ENCODE peak calls at places on chromosomes 6 and 20, in six cellular contexts. A is GM12878, G is HepG2, P is WTC11, S is GM23338, U is H1. F is an unnamed sample.

GRCh38 chr20:34997171-34997570 is 41.5 kb downstream of the MYH7B start:
- DNase-seq in A (no peak), G (no peak), P (peak; percentile 79), S (peak; percentile 89), U (no peak), F (no peak)

GRCh38 chr6:167238169-167238693 is 52.9 kb upstream of the UNC93A start:
- DNase-seq in A (no peak), G (peak; percentile 58), P (no peak), S (peak; percentile 58), U (no peak), F (no peak)

GRCh38 chr20:59039233-59039632 is 3.4 kb downstream of the PRELID3B start:
- DNase-seq in A (no peak), G (no peak), P (no peak), S (no peak), U (no peak), F (no peak)

GRCh38 chr6:17714879-17715860 is 8.4 kb upstream of the NUP153 start:
- DNase-seq in A (no peak), G (no peak), P (no peak), S (no peak), U (no peak), F (peak; percentile 73)

GRCh38 chr20:47464380-47465101 is 37.1 kb upstream of the NCOA3 start:
- DNase-seq in A (no peak), G (peak; percentile 100), P (no peak), S (peak; percentile 28), U (no peak), F (no peak)

GRCh38 chr20:33267691-33268090 is 15.3 kb upstream of the BPIFB1 start:
- DNase-seq in A (no peak), G (no peak), P (no peak), S (no peak), U (no peak), F (no peak)

GRCh38 chr6:1124885-1125284 is 187.0 kb upstream of the FOXQ1 start:
- DNase-seq in A (no peak), G (no peak), P (no peak), S (no peak), U (no peak), F (no peak)

GRCh38 chr20:15867899-15868298 is 705.3 kb downstream of the KIF16B start:
- DNase-seq in A (no peak), G (peak; percentile 5), P (peak; percentile 16), S (peak; percentile 27), U (no peak), F (no peak)

GRCh38 chr6:69594405-69594804 is 202.4 kb downstream of the LMBRD1 start:
- DNase-seq in A (no peak), G (no peak), P (no peak), S (no peak), U (no peak), F (no peak)

GRCh38 chr20:34089655-34090324 is 22.3 kb downstream of the EIF2S2 start:
- DNase-seq in A (no peak), G (no peak), P (no peak), S (no peak), U (no peak), F (no peak)

GRCh38 chr6:75727206-75727605 is 21.8 kb upstream of the MYO6 start:
- DNase-seq in A (no peak), G (no peak), P (no peak), S (no peak), U (no peak), F (no peak)

GRCh38 chr6:42979523-42980177 is 669 bp upstream of the PEX6 start:
- DNase-seq in A (no peak), G (no peak), P (no peak), S (no peak), U (no peak), F (peak; percentile 60)

GRCh38 chr6:13978787-13979186 is 54.0 kb downstream of the RNF182 start:
- DNase-seq in A (no peak), G (no peak), P (no peak), S (no peak), U (no peak), F (no peak)

GRCh38 chr20:49245921-49246740 is 26.9 kb downstream of the DDX27 start:
- DNase-seq in A (no peak), G (peak; percentile 68), P (no peak), S (peak; percentile 71), U (no peak), F (peak; percentile 62)

GRCh38 chr6:6736753-6737654 is 148.5 kb downstream of the LY86 start:
- DNase-seq in A (no peak), G (no peak), P (peak; percentile 81), S (peak; percentile 88), U (no peak), F (peak; percentile 86)

GRCh38 chr6:47352169-47352568 is 42.5 kb upstream of the TNFRSF21 start:
- DNase-seq in A (no peak), G (peak; percentile 37), P (peak; percentile 22), S (peak; percentile 53), U (no peak), F (peak; percentile 17)

GRCh38 chr20:48709744-48710143 is 118.1 kb downstream of the PREX1 start:
- DNase-seq in A (no peak), G (no peak), P (no peak), S (no peak), U (no peak), F (no peak)

GRCh38 chr6:137637161-137637560 is 143.0 kb upstream of the OLIG3 start:
- DNase-seq in A (no peak), G (peak; percentile 74), P (no peak), S (no peak), U (no peak), F (no peak)

GRCh38 chr6:15460110-15460727 is 202.6 kb downstream of the DTNBP1 start:
- DNase-seq in A (no peak), G (no peak), P (no peak), S (no peak), U (no peak), F (no peak)

GRCh38 chr6:7617954-7618764 is 28.2 kb downstream of the SNRNP48 start:
- DNase-seq in A (peak; percentile 38), G (no peak), P (no peak), S (no peak), U (no peak), F (no peak)

GRCh38 chr6:28207244-28208179 is 17.6 kb upstream of the ZSCAN9 start:
- DNase-seq in A (no peak), G (no peak), P (peak; percentile 64), S (peak; percentile 85), U (no peak), F (no peak)

GRCh38 chr20:51494241-51495110 is 48.0 kb downstream of the NFATC2 start:
- DNase-seq in A (no peak), G (no peak), P (no peak), S (no peak), U (no peak), F (no peak)

GRCh38 chr20:63911171-63911570 is 16.2 kb downstream of the DNAJC5 start:
- DNase-seq in A (no peak), G (no peak), P (no peak), S (no peak), U (no peak), F (no peak)

GRCh38 chr20:32155017-32155965 is 45.8 kb downstream of the TM9SF4 start:
- DNase-seq in A (peak; percentile 20), G (peak; percentile 67), P (peak; percentile 70), S (peak; percentile 88), U (peak; percentile 47), F (peak; percentile 63)
- TF ChIP-seq CREB1 in A (no peak), G (no peak), P (no peak), S (no peak), U (no peak), F (no peak)

GRCh38 chr6:26250806-26251075 is 114.3 kb upstream of the BTN3A2 start:
- DNase-seq in A (no peak), G (no peak), P (no peak), S (no peak), U (no peak), F (no peak)
- TF ChIP-seq CREB1 in A (no peak), G (no peak), P (no peak), S (no peak), U (no peak), F (no peak)

DNA sequence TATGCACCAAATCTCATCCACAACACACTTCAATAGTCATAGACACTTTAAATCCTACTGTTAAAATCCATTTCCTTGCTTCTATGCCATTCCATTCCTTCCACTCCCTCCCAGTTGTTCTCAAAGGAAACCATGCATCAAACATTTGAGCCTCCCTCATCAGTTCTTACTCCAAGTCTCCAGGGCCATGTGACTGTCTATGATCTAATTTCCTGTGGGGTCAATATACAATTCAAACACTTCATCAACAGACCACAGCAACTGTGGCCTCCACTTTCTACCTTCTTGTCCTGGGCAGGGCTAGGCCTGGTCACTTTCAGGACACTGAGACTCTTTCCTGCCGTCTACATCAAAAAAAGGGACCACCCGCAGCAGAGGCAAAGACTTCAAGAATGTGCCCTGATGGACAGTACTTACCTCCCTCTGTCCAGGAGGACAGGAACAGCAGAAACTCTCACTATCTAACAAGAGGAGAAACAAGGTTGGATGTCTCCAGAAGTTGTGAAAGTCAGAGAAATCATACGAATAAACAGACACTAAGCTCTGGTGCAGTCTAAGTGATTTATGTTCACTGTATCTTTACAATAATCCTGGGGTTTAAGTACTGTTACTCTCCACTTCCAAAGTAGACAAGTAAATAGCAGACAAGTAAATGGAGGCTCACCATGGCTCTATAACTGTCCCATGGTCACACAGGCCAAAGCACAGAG is 160.2 kb downstream of the QRSL1 start:
- DNase-seq in A (no peak), G (no peak), P (no peak), S (no peak), U (no peak), F (no peak)
- TF ChIP-seq CREB1 in A (no peak), G (no peak), P (no peak), S (no peak), U (no peak), F (no peak)

DNA sequence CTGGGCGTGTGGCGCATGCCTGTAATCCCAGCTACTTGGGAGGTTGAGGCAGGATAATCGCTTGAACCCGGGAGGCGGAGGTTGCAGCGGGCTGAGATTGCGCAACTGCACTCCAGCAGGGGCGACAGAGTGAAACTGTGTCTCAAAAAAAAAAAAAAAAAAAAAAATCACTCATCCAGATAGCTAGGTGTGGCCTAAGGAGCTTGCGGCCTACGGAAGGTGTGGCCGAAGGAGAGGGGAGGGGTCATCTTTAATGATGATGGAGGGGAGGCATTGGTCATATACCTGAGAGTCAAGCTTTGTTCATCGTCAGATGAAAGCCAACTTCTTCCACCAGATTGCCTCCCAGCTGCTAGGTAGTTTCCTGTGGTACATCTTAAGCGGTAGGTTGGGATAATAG is 801 bp upstream of the PPARD start:
- DNase-seq in A (no peak), G (no peak), P (peak; percentile 38), S (peak; percentile 68), U (no peak), F (peak; percentile 57)
- TF ChIP-seq CREB1 in A (no peak), G (no peak), P (no peak), S (no peak), U (no peak), F (no peak)

GRCh38 chr20:36574278-36575065 is 1.1 kb downstream of the TGIF2 start:
- DNase-seq in A (no peak), G (peak; percentile 73), P (peak; percentile 67), S (peak; percentile 76), U (no peak), F (peak; percentile 77)
- TF ChIP-seq CREB1 in A (no peak), G (peak; percentile 20), P (no peak), S (no peak), U (no peak), F (no peak)

DNA sequence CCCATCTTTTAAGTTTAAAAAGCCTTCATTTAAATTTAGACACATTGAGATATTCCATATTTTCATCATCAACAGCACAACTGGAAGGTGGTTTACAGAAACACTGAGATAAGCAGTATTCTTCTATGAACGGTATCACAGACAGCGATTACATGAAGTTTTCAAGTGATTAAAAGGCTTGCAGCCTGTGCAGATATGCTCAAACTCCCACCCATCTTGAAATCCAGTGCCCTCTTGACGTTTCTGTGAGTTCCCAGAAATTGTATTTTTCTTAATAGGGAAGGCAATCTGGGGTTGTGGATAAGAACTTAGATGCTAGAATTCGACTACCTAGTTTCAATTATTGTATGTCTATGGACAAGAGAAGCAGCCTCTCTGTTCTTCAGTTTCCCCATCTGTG is 290.3 kb downstream of the ZNF217 start:
- DNase-seq in A (no peak), G (no peak), P (no peak), S (no peak), U (no peak), F (peak; percentile 17)
- TF ChIP-seq CREB1 in A (no peak), G (no peak), P (no peak), S (no peak), U (no peak), F (no peak)